ENCODE peak calls at places on chromosomes 5 and 9, in seven cellular contexts. E, N, C, T, S, Q and D are unnamed samples.

GRCh38 chr5:151139015-151139414 is 18.6 kb downstream of the ANXA6 start:
- DNase-seq in N (no peak), C (no peak), T (no peak), S (no peak), Q (no peak), E (no peak), D (no peak)

GRCh38 chr5:144567416-144567770 is 396.7 kb downstream of the KCTD16 start:
- DNase-seq in E (no peak), N (no peak), S (no peak), Q (no peak), T (no peak), C (no peak), D (no peak)

GRCh38 chr5:142920888-142921612 is 150.9 kb downstream of the ARHGAP26 start:
- DNase-seq in S (no peak), E (no peak), C (no peak), T (no peak), N (no peak), Q (no peak), D (no peak)

GRCh38 chr5:17436345-17436744 is 61.7 kb upstream of the TAF11L2 start:
- DNase-seq in C (no peak), N (no peak), Q (no peak), S (no peak), T (no peak), E (no peak), D (no peak)

GRCh38 chr5:152853361-152853760 is 448.3 kb upstream of the NMUR2 start:
- DNase-seq in N (no peak), C (no peak), T (no peak), E (no peak), S (no peak), Q (no peak), D (no peak)

GRCh38 chr5:9395736-9396135 is 150.1 kb downstream of the SEMA5A start:
- DNase-seq in Q (no peak), C (no peak), N (no peak), E (no peak), S (no peak), T (no peak), D (no peak)

GRCh38 chr5:154993461-154993860 is 20.1 kb upstream of the KIF4B start:
- DNase-seq in T (no peak), S (no peak), N (no peak), Q (no peak), C (no peak), E (no peak), D (no peak)

GRCh38 chr5:17343675-17344074 is 126.2 kb downstream of the BASP1 start:
- DNase-seq in C (no peak), T (no peak), S (no peak), E (peak; percentile 61), N (no peak), Q (no peak), D (no peak)

GRCh38 chr5:6746244-6746643 is 33.0 kb downstream of the TENT4A start:
- DNase-seq in N (no peak), C (no peak), T (no peak), E (no peak), S (no peak), Q (no peak), D (no peak)

GRCh38 chr9:5500441-5501235 is 9.7 kb upstream of the PDCD1LG2 start:
- DNase-seq in E (no peak), C (no peak), N (peak; percentile 59), T (peak; percentile 88), Q (no peak), S (no peak), D (no peak)

GRCh38 chr5:1118738-1119137 is 6.9 kb upstream of the SLC12A7 start:
- DNase-seq in E (no peak), Q (no peak), S (no peak), C (peak; percentile 59), N (no peak), T (peak; percentile 81), D (no peak)

GRCh38 chr5:136094189-136094912 is 38.3 kb upstream of the SMAD5 start:
- DNase-seq in T (no peak), Q (no peak), S (no peak), C (peak; percentile 59), N (no peak), E (no peak), D (no peak)

GRCh38 chr5:2196989-2197531 is 314.3 kb upstream of the IRX4 start:
- DNase-seq in Q (no peak), T (no peak), N (no peak), S (no peak), C (no peak), E (no peak), D (no peak)

GRCh38 chr9:134076644-134077043 is 8.8 kb upstream of the BRD3 start:
- DNase-seq in E (no peak), N (no peak), C (no peak), T (no peak), Q (no peak), S (no peak), D (no peak)

GRCh38 chr5:159741829-159742228 is 174.5 kb upstream of the ADRA1B start:
- DNase-seq in T (no peak), N (no peak), C (no peak), S (no peak), Q (no peak), E (no peak), D (no peak)

GRCh38 chr5:74056789-74057164 is 430.8 kb downstream of the ARHGEF28 start:
- DNase-seq in T (no peak), E (peak; percentile 6), C (peak; percentile 61), Q (no peak), S (no peak), N (no peak), D (no peak)

GRCh38 chr5:150609843-150610584 is 30.4 kb upstream of the SYNPO start:
- DNase-seq in S (no peak), T (peak; percentile 87), E (no peak), N (peak; percentile 49), C (no peak), Q (no peak), D (no peak)

GRCh38 chr9:133115604-133116345 is 5.3 kb downstream of the RALGDS start:
- DNase-seq in C (no peak), E (peak; percentile 93), T (peak; percentile 30), S (no peak), N (peak; percentile 19), Q (no peak), D (no peak)